ENCODE peak calls at places on chromosomes 7 and 10, in four cellular contexts. One of them, this sample, is unnamed.

GRCh38 chr10:6918305-6918704 is 338.2 kb upstream of the PRKCQ start:
- DNase-seq in SK-N-SH: peak
- DNase-seq in HepG2: no peak
- DNase-seq in K562: peak
- DNase-seq in this sample: peak

GRCh38 chr7:84697506-84697905 is 489.4 kb downstream of the SEMA3D start:
- DNase-seq in SK-N-SH: no peak
- DNase-seq in HepG2: no peak
- DNase-seq in K562: no peak
- DNase-seq in this sample: no peak

GRCh38 chr7:83936056-83936703 is 258.4 kb downstream of the SEMA3A start:
- DNase-seq in SK-N-SH: peak
- DNase-seq in HepG2: peak
- DNase-seq in K562: peak
- DNase-seq in this sample: peak

GRCh38 chr10:73597346-73597745 is 6.2 kb upstream of the USP54 start:
- DNase-seq in SK-N-SH: no peak
- DNase-seq in HepG2: no peak
- DNase-seq in K562: no peak
- DNase-seq in this sample: no peak

GRCh38 chr10:11339013-11339412 is 272.4 kb downstream of the USP6NL start:
- DNase-seq in SK-N-SH: no peak
- DNase-seq in HepG2: no peak
- DNase-seq in K562: no peak
- DNase-seq in this sample: no peak

GRCh38 chr10:37379991-37380390 is 254.6 kb downstream of the ANKRD30A start:
- DNase-seq in SK-N-SH: no peak
- DNase-seq in HepG2: no peak
- DNase-seq in K562: no peak
- DNase-seq in this sample: no peak

GRCh38 chr7:143936087-143937009 is 1.3 kb downstream of the OR2F2 start:
- DNase-seq in SK-N-SH: peak
- DNase-seq in HepG2: no peak
- DNase-seq in K562: no peak
- DNase-seq in this sample: no peak

GRCh38 chr7:44290250-44290616 is 35.2 kb downstream of the CAMK2B start:
- DNase-seq in SK-N-SH: peak
- DNase-seq in HepG2: no peak
- DNase-seq in K562: no peak
- DNase-seq in this sample: peak

GRCh38 chr10:73601486-73601921 is 10.4 kb upstream of the USP54 start:
- DNase-seq in SK-N-SH: no peak
- DNase-seq in HepG2: no peak
- DNase-seq in K562: no peak
- DNase-seq in this sample: no peak

GRCh38 chr7:55120501-55121198 is 101.8 kb downstream of the EGFR start:
- DNase-seq in SK-N-SH: no peak
- DNase-seq in HepG2: no peak
- DNase-seq in K562: no peak
- DNase-seq in this sample: no peak
- TF ChIP-seq FOXJ3 in SK-N-SH: no peak
- TF ChIP-seq FOXJ3 in HepG2: no peak
- TF ChIP-seq FOXJ3 in K562: no peak
- TF ChIP-seq FOXJ3 in this sample: no peak

GRCh38 chr7:2993868-2994267 is 49.8 kb downstream of the CARD11 start:
- DNase-seq in SK-N-SH: no peak
- DNase-seq in HepG2: no peak
- DNase-seq in K562: no peak
- DNase-seq in this sample: no peak
- TF ChIP-seq FOXJ3 in SK-N-SH: no peak
- TF ChIP-seq FOXJ3 in HepG2: no peak
- TF ChIP-seq FOXJ3 in K562: no peak
- TF ChIP-seq FOXJ3 in this sample: no peak

GRCh38 chr10:71746344-71747037 is 26.8 kb downstream of the VSIR start:
- DNase-seq in SK-N-SH: peak
- DNase-seq in HepG2: peak
- DNase-seq in K562: peak
- DNase-seq in this sample: peak
- TF ChIP-seq FOXJ3 in SK-N-SH: no peak
- TF ChIP-seq FOXJ3 in HepG2: no peak
- TF ChIP-seq FOXJ3 in K562: no peak
- TF ChIP-seq FOXJ3 in this sample: no peak

DNA sequence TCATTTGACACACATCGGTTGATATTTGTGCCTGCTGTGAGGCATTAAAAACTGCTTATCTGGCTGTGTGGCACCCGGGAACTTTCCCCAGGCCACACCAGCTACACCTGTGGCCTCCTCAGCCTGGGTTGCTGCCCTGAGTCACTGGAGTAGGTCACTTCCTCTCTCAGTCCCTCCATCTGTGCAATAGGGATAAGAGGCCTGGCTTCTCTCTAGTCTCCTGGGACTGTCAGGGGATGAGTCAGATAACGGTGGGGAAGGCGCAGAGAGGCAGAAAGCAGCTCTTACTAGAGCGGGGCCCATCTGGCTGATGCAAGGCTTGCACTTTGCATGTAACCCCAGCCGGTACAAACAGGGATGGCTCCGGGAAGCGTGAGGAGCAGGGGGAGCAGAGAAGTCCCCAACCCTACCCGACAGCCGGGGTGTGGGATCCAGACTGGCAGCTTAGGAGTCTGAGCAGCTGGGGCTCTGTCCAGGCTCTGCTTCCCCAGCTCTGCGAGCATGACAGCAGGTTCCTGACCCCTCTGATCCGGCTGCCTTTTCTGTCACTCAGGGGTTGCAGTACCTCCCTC is 34.0 kb downstream of the DNAJB12 start:
- DNase-seq in SK-N-SH: peak
- DNase-seq in HepG2: peak
- DNase-seq in K562: peak
- DNase-seq in this sample: peak
- TF ChIP-seq FOXJ3 in SK-N-SH: peak
- TF ChIP-seq FOXJ3 in HepG2: peak
- TF ChIP-seq FOXJ3 in K562: no peak
- TF ChIP-seq FOXJ3 in this sample: no peak